ENCODE peak calls at places on chromosomes 2 and 18, in nine cellular contexts. M is left lung; P is left ventricle myocardium inferior; L is CD8-positive, alpha-beta memory T cell; G is thoracic aorta; Z is uterus; R is upper lobe of left lung; E is naive thymus-derived CD4-positive, alpha-beta T cell; Q is breast epithelium. T is an unnamed sample.
A peak's percentile ranks its signal among the peaks of the same experiment; 100 is the strongest.

GRCh38 chr2:151774506-151774905 is 40.2 kb upstream of the NEB start:
- DNase-seq in R (no peak), G (no peak), L (no peak), Z (no peak), M (no peak), E (no peak), P (no peak), Q (no peak), T (no peak)

GRCh38 chr18:36578871-36579270 is 249.9 kb downstream of the TPGS2 start:
- DNase-seq in L (no peak), P (no peak), G (no peak), R (no peak), Q (no peak), E (no peak), Z (no peak), M (no peak), T (no peak)

GRCh38 chr2:4732560-4732959 is 959.6 kb upstream of the SOX11 start:
- DNase-seq in E (no peak), Z (no peak), P (no peak), M (no peak), G (no peak), L (no peak), R (no peak), Q (no peak), T (no peak)

GRCh38 chr2:215687149-215688031 is 251.5 kb upstream of the FN1 start:
- DNase-seq in Q (no peak), M (no peak), Z (no peak), G (no peak), P (no peak), R (no peak), E (no peak), L (no peak), T (no peak)

GRCh38 chr18:73564073-73564472 is 583.6 kb downstream of the FBXO15 start:
- DNase-seq in M (no peak), R (no peak), P (no peak), Z (no peak), G (no peak), E (no peak), L (no peak), Q (no peak), T (no peak)

GRCh38 chr2:55876425-55877084 is 47.0 kb downstream of the EFEMP1 start:
- DNase-seq in R (no peak), P (no peak), Q (no peak), E (no peak), M (no peak), Z (no peak), L (no peak), G (no peak), T (no peak)

GRCh38 chr2:73113634-73113958 is 848 bp upstream of the RAB11FIP5 start:
- DNase-seq in Z (no peak), G (no peak), R (no peak), E (no peak), L (no peak), Q (no peak), M (no peak), P (no peak), T (no peak)

GRCh38 chr2:182522428-182522896 is 95.6 kb upstream of the PDE1A start:
- DNase-seq in R (no peak), P (no peak), M (no peak), Q (no peak), G (no peak), L (no peak), E (no peak), Z (no peak), T (no peak)

GRCh38 chr2:200367155-200367554 is 60.7 kb downstream of the SPATS2L start:
- DNase-seq in E (no peak), R (no peak), Z (no peak), P (no peak), L (no peak), M (no peak), G (no peak), Q (no peak), T (no peak)

GRCh38 chr2:178335218-178335617 is 115.8 kb downstream of the PRKRA start:
- DNase-seq in Z (no peak), L (no peak), P (no peak), E (no peak), R (no peak), G (no peak), Q (no peak), M (no peak), T (no peak)
- H3K4me1 ChIP-seq in Z (no peaks in the 10 kb centered on the region), L (no peaks in the 10 kb centered on the region), P (peaks cover 3% of the 10 kb centered on the region), E (no peaks in the 10 kb centered on the region), R (no peaks in the 10 kb centered on the region), G (no peaks in the 10 kb centered on the region), Q (no peaks in the 10 kb centered on the region), M (peaks cover 10% of the 10 kb centered on the region), T (no peaks in the 10 kb centered on the region)

GRCh38 chr2:190062053-190062452 is 476 bp downstream of the MSTN start:
- DNase-seq in Q (no peak), Z (no peak), G (no peak), L (no peak), R (no peak), M (no peak), P (no peak), E (no peak), T (no peak)

GRCh38 chr2:190065839-190066238 is 3.3 kb upstream of the MSTN start:
- DNase-seq in Q (no peak), P (no peak), Z (no peak), R (no peak), G (no peak), L (no peak), M (no peak), E (no peak), T (no peak)

GRCh38 chr2:190062617-190063016 is at the start of gene MSTN:
- DNase-seq in L (no peak), Z (no peak), R (no peak), E (no peak), P (no peak), G (no peak), Q (no peak), M (no peak), T (no peak)

GRCh38 chr2:190060626-190061025 is 1.9 kb downstream of the MSTN start:
- DNase-seq in R (no peak), E (no peak), M (no peak), L (no peak), G (no peak), Q (no peak), Z (no peak), P (no peak), T (no peak)

DNA sequence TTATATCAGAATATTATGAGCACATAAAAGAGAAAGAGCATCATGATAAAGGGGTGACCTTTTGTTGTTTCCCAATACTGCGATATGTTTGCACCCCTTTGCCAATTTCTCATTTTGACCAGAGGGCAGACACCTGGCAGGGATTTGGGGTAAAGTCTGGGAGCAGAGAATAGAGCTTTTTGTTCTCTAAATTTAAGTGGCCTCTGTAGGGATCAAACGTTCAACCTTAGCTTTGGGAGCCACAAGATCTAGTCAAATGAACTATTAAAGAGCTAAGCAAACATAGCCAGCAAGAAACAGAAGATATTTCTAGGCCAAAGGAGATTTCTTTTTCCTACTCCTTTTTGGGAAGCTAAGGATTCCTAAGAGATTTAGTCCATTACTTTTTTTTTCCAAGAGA is 1.1 kb upstream of the MSTN start:
- DNase-seq in R (no peak), E (no peak), Q (no peak), P (no peak), Z (no peak), L (no peak), G (no peak), M (no peak), T (no peak)
- H3K4me1 ChIP-seq in R (no peaks in the 10 kb centered on the region), E (no peaks in the 10 kb centered on the region), Q (no peaks in the 10 kb centered on the region), P (no peaks in the 10 kb centered on the region), Z (no peaks in the 10 kb centered on the region), L (no peaks in the 10 kb centered on the region), G (no peaks in the 10 kb centered on the region), M (no peaks in the 10 kb centered on the region), T (no peaks in the 10 kb centered on the region)

GRCh38 chr2:172967036-172967982 is 108.3 kb upstream of the MAP3K20 start:
- DNase-seq in E (no peak), R (peak; percentile 24), M (peak; percentile 50), Z (no peak), G (no peak), P (no peak), L (no peak), Q (no peak), T (peak; percentile 36)

GRCh38 chr2:172969171-172969570 is 106.5 kb upstream of the MAP3K20 start:
- DNase-seq in Q (no peak), L (no peak), M (no peak), Z (no peak), E (no peak), R (no peak), P (no peak), G (no peak), T (no peak)

GRCh38 chr2:172970660-172971059 is 105.0 kb upstream of the MAP3K20 start:
- DNase-seq in M (no peak), P (no peak), R (no peak), Z (no peak), G (no peak), L (no peak), E (peak; percentile 59), Q (no peak), T (no peak)

GRCh38 chr2:172969609-172970008 is 106.0 kb upstream of the MAP3K20 start:
- DNase-seq in P (no peak), G (no peak), L (no peak), R (no peak), Z (no peak), Q (no peak), M (no peak), E (no peak), T (no peak)

DNA sequence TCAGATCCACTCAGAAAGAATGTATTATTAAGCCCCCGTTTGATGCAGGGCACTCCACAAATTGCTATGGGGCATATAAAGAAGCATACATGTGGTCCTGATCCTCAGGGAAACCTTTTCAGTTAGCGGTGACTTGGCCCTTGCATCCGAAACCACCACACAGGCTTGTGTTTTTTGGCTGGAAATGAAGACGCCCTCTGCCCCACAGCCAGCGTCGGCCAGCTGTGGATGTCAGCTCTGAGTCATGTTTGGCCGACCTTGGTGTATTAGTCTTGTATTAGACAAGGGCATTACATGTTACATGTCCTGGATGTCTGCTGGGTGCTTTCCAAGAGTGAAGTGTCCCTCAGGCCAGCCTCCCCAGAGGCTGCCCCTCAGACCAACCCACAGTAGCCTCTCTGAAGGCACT is 107.6 kb upstream of the MAP3K20 start:
- DNase-seq in L (no peak), G (peak; percentile 46), Q (no peak), Z (peak; percentile 29), P (peak; percentile 68), M (peak; percentile 50), R (peak; percentile 20), E (no peak), T (peak; percentile 70)
- H3K4me1 ChIP-seq in L (no peaks in the 10 kb centered on the region), G (peaks cover 16% of the 10 kb centered on the region), Q (no peaks in the 10 kb centered on the region), Z (no peaks in the 10 kb centered on the region), P (peaks cover 50% of the 10 kb centered on the region), M (no peaks in the 10 kb centered on the region), R (peaks cover 26% of the 10 kb centered on the region), E (no peaks in the 10 kb centered on the region), T (peaks cover 40% of the 10 kb centered on the region)

DNA sequence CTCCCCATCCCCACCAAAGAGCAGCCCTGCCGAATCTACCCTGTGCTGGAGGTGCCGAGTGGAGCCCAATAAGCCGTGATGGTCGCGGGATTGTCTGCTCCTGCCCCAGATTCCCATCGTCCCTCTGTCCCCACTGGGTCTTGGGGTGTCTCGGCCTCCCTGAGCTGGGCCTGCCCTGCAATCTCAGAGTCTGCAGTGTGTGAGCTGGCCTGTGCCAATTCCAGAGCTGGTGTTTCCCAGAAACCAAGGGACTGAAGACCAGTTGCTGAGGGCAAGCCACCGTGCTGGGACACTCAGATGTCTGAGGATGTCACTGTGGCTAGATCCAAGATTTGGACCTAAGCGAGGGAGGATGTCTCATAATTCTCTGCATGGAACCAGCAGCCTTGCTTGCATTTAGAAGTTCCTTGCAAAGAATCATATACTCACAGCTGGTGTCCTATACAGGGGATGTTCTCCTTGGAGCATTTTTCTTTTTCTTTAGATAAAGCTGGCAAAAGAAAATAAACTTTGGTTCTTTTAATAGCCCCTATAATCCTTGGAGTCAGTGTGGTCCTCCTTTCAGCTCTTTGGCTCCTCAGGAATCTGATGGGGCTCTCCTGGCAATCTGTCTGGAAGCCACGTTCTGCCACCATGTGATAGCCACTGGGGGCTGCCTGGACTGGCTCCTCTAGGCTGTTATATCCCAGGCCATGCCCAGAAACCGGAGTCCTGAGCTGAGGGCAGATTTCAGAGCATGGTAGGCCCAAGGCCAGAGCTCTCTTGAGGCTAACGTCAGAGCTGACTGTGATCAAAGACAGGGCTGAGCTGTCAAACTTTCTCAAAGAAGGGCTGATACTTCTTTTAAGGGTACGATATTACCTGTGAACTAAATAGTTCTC is 140.1 kb upstream of the HAAO start:
- DNase-seq in Z (no peak), M (no peak), Q (no peak), L (no peak), P (no peak), E (no peak), R (no peak), G (no peak), T (peak; percentile 71)
- H3K4me1 ChIP-seq in Z (peaks cover 29% of the 10 kb centered on the region), M (peaks cover 16% of the 10 kb centered on the region), Q (peaks cover 39% of the 10 kb centered on the region), L (no peaks in the 10 kb centered on the region), P (peaks cover 100% of the 10 kb centered on the region), E (no peaks in the 10 kb centered on the region), R (peaks cover 68% of the 10 kb centered on the region), G (peaks cover 70% of the 10 kb centered on the region), T (peaks cover 8% of the 10 kb centered on the region)

T was measured in heart left ventricle.